ENCODE peak calls at places on chromosomes 2 and 18, in six cellular contexts. Y, E, X, R, C and M are unnamed samples.

GRCh38 chr2:232714969-232715368 is 17.8 kb downstream of the GIGYF2 start:
- DNase-seq in Y (no peak), E (no peak), X (no peak), R (no peak), C (peak), M (peak)

GRCh38 chr18:36572135-36572856 is 256.5 kb downstream of the TPGS2 start:
- DNase-seq in Y (peak), E (peak), X (peak), R (peak), C (peak), M (peak)

GRCh38 chr18:79846936-79847557 is 49.3 kb downstream of the KCNG2 start:
- DNase-seq in Y (no peak), E (no peak), X (no peak), R (no peak), C (peak), M (no peak)

GRCh38 chr18:25039781-25040180 is 312.2 kb downstream of the ZNF521 start:
- DNase-seq in Y (no peak), E (no peak), X (no peak), R (no peak), C (no peak), M (no peak)

GRCh38 chr2:128276878-128277675 is 41.6 kb downstream of the HS6ST1 start:
- DNase-seq in Y (no peak), E (no peak), X (no peak), R (no peak), C (no peak), M (no peak)

GRCh38 chr2:156538083-156538504 is 101.9 kb downstream of the GPD2 start:
- DNase-seq in Y (peak), E (no peak), X (no peak), R (peak), C (peak), M (peak)

GRCh38 chr2:38709515-38710194 is 41.5 kb downstream of the SRSF7 start:
- DNase-seq in Y (no peak), E (no peak), X (no peak), R (no peak), C (no peak), M (no peak)

GRCh38 chr2:201363857-201364560 is 6.9 kb upstream of the FLACC1 start:
- DNase-seq in Y (peak), E (peak), X (no peak), R (peak), C (peak), M (peak)

GRCh38 chr2:59594671-59595222 is 958.7 kb downstream of the BCL11A start:
- DNase-seq in Y (no peak), E (no peak), X (no peak), R (no peak), C (no peak), M (no peak)

GRCh38 chr18:36672437-36673344 is 156.1 kb downstream of the TPGS2 start:
- DNase-seq in Y (peak), E (no peak), X (no peak), R (peak), C (peak), M (peak)

DNA sequence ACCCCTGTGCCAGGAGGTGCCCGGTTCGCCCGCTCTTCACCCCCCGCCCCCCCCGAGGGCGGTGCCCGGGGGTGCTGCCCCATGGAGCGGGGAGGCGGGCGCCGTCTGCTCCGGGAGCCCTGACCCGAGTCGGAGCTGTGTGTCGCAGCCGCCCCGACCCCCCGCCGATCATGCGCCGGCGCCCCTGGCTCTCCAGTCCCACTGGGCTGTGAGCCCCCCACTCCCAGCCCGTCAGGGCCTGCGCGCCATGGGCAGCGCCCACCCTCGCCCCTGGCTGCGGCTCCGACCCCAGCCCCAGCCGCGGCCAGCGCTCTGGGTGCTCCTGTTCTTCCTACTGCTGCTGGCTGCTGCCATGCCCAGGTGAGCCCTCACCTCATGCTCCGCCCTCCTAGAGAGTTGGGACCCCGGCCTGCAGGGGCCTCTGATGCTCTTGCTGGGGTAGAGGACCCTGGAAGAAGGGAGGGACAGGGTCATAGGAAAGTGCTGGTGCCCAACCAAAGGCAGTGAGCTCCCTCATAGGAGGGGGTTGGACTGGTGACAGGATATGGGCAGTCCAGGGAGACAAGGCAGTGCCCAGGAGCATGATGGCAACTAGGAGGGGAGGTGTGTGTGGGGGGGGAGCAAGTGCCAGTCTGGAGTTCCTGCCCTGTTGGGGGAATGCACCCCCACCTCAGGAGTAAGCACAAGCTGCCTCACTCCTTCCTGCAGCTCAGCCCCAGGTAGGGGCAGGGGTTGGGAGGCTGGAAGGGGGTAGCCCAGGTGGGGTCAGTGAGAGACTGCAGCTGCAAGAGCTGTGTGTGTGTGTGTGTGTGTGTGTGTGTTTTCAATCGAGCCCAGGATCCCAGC is at the start of gene WNT10A:
- DNase-seq in Y (no peak), E (no peak), X (no peak), R (no peak), C (no peak), M (no peak)
- H3K4me3 ChIP-seq in Y (peak), E (peak), X (no peak), R (peak), C (no peak), M (no peak)

GRCh38 chr2:1874101-1874865 is 130.0 kb upstream of the PXDN start:
- DNase-seq in Y (no peak), E (no peak), X (no peak), R (no peak), C (no peak), M (no peak)

GRCh38 chr2:1872602-1873183 is 128.4 kb upstream of the PXDN start:
- DNase-seq in Y (no peak), E (no peak), X (no peak), R (no peak), C (no peak), M (no peak)

GRCh38 chr2:1874950-1875349 is 130.6 kb upstream of the PXDN start:
- DNase-seq in Y (no peak), E (no peak), X (no peak), R (no peak), C (no peak), M (no peak)

GRCh38 chr2:1873343-1873742 is 129.0 kb upstream of the PXDN start:
- DNase-seq in Y (no peak), E (no peak), X (no peak), R (no peak), C (no peak), M (no peak)

GRCh38 chr2:1876352-1876751 is 132.0 kb upstream of the PXDN start:
- DNase-seq in Y (no peak), E (no peak), X (no peak), R (no peak), C (no peak), M (no peak)
- H3K4me3 ChIP-seq in Y (no peak), E (no peak), X (no peak), R (no peak), C (no peak), M (no peak)

DNA sequence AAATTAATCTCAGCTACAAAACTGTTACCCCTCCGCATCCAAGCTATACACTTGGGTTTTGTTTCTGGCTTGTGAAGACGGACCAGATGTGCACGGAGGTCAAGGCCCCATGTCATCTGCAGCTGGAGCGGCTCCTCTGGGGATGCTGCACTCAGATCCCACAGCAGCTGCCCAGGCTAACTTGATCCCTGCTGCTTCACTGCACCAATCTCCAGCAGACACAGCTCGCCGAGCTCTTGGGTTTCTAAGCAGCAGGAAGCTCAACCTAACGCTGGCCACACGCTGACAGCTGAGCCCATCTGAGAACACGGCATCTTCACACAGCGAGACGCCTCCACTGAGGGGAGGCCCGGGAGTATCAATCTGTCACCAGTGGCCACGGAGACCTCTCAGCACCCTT is 67.4 kb downstream of the EMILIN2 start:
- DNase-seq in Y (no peak), E (no peak), X (no peak), R (no peak), C (no peak), M (peak)
- H3K4me3 ChIP-seq in Y (no peak), E (no peak), X (no peak), R (no peak), C (no peak), M (no peak)

GRCh38 chr2:36362291-36362690 is 6.7 kb downstream of the CRIM1 start:
- DNase-seq in Y (peak), E (no peak), X (no peak), R (peak), C (peak), M (peak)
- H3K4me3 ChIP-seq in Y (no peak), E (no peak), X (no peak), R (no peak), C (peak), M (peak)